ENCODE peak calls at places on chromosomes 6 and 20, in six cellular contexts. X, Q, G, S, Y and E are unnamed samples.
A peak's percentile ranks its signal among the peaks of the same experiment; 100 is the strongest.

GRCh38 chr6:84976516-84977420 is 212.4 kb upstream of the TBX18 start:
- DNase-seq in Q (no peak), S (no peak), G (no peak), X (no peak), Y (peak; percentile 41), E (no peak)

GRCh38 chr20:3080939-3081388 is 3.6 kb downstream of the AVP start:
- DNase-seq in S (no peak), Y (peak; percentile 75), Q (no peak), X (no peak), G (no peak), E (peak; percentile 57)

GRCh38 chr20:6944292-6944691 is 176.8 kb downstream of the BMP2 start:
- DNase-seq in Q (no peak), Y (no peak), X (no peak), G (no peak), S (no peak), E (no peak)

GRCh38 chr6:160000280-160000704 is 31.4 kb downstream of the IGF2R start:
- DNase-seq in G (no peak), Y (no peak), X (no peak), S (no peak), Q (no peak), E (no peak)

GRCh38 chr6:93592417-93592816 is 173.1 kb upstream of the EPHA7 start:
- DNase-seq in Y (no peak), G (no peak), Q (no peak), X (no peak), S (no peak), E (no peak)

GRCh38 chr6:106979435-106979884 is 4.9 kb upstream of the CD24 start:
- DNase-seq in Y (peak; percentile 88), S (peak; percentile 96), Q (peak; percentile 24), X (peak; percentile 94), G (peak; percentile 97), E (peak; percentile 79)

GRCh38 chr20:63863021-63863797 is 1.9 kb upstream of the TPD52L2 start:
- DNase-seq in Q (no peak), S (no peak), Y (no peak), X (no peak), G (no peak), E (no peak)

GRCh38 chr20:53693265-53693871 is 99.7 kb upstream of the ZNF217 start:
- DNase-seq in X (no peak), G (no peak), S (no peak), Y (no peak), Q (no peak), E (no peak)

GRCh38 chr6:18276610-18277009 is 12.3 kb upstream of the DEK start:
- DNase-seq in X (no peak), S (no peak), G (no peak), Y (no peak), Q (no peak), E (no peak)

GRCh38 chr6:136923954-136924291 is 1.8 kb downstream of the SLC35D3 start:
- DNase-seq in Q (no peak), X (no peak), Y (no peak), G (no peak), S (no peak), E (no peak)
- H3K27me3 ChIP-seq in Q (peaks cover 16% of the 10 kb centered on the region), X (peaks cover 55% of the 10 kb centered on the region), Y (peaks cover 73% of the 10 kb centered on the region), G (no peaks in the 10 kb centered on the region), S (peaks cover 57% of the 10 kb centered on the region), E (peaks cover 54% of the 10 kb centered on the region)

GRCh38 chr6:5152417-5152816 is 67.3 kb downstream of the PPP1R3G start:
- DNase-seq in X (no peak), S (no peak), G (no peak), Q (no peak), Y (no peak), E (no peak)

GRCh38 chr6:5151955-5152401 is 66.8 kb downstream of the PPP1R3G start:
- DNase-seq in Y (peak; percentile 54), Q (no peak), G (no peak), X (no peak), S (no peak), E (no peak)

GRCh38 chr6:5150676-5151075 is 65.5 kb downstream of the PPP1R3G start:
- DNase-seq in Y (no peak), Q (no peak), S (no peak), G (no peak), X (no peak), E (no peak)

GRCh38 chr6:5149891-5150290 is 64.8 kb downstream of the PPP1R3G start:
- DNase-seq in X (no peak), Y (no peak), G (no peak), S (no peak), Q (no peak), E (no peak)

GRCh38 chr6:5151295-5151954 is 66.3 kb downstream of the PPP1R3G start:
- DNase-seq in G (no peak), S (no peak), Y (no peak), X (no peak), Q (no peak), E (no peak)
- H3K4me3 ChIP-seq in G (no peak overlapping the region), S (no peak overlapping the region), Y (no peak overlapping the region), X (no peak overlapping the region), Q (no peak overlapping the region), E (no peak overlapping the region)

GRCh38 chr6:10422282-10423034 is 7.6 kb upstream of the TFAP2A start:
- DNase-seq in Q (no peak), Y (no peak), S (no peak), X (no peak), G (no peak), E (no peak)

GRCh38 chr6:10420546-10421507 is 6.0 kb upstream of the TFAP2A start:
- DNase-seq in Y (no peak), X (no peak), S (no peak), Q (no peak), G (no peak), E (no peak)

GRCh38 chr6:10424005-10424404 is 9.1 kb upstream of the TFAP2A start:
- DNase-seq in S (no peak), X (no peak), Q (no peak), G (no peak), Y (no peak), E (no peak)

GRCh38 chr6:10419749-10420545 is 5.1 kb upstream of the TFAP2A start:
- DNase-seq in G (no peak), Q (no peak), X (no peak), Y (no peak), S (no peak), E (no peak)

DNA sequence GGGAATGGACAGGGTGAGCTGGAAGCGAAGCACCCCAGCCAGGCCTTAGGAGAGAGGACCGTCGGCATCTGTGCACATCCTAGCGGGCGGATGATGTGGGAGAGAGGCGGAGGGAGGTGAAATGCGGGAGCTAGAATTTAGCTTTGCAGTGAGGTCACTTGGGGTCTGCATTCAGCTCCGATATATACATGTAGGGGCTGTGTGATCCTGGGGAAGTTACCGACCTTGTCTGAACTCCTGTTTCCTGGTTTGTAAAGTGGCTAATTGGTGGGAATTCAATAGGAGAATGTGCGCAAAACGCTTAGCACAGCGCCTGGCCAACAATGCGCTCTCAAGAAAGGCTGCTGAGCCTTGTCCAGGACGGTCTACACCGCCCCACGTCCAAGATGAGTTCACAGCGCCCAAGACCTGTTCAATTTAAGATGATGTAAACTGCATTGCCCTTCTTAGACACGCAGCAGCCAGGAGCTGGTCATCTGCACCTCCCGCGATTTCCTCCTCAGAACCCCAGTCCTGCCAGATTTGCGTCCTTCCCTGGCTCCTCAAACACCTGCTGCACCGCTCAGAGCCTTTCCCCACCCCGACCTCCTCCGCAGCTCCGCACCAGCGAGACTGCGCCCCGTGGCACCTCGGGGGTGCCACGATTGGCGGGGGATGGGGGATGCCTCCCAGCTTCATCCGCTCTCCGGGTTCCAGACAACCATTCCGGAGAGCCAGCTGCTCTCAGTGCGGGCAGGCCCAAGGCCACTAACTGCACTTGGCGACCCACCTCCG is 6.8 kb upstream of the TFAP2A start:
- DNase-seq in Y (no peak), Q (no peak), G (no peak), X (no peak), S (no peak), E (no peak)
- H3K27me3 ChIP-seq in Y (peaks cover 100% of the 10 kb centered on the region), Q (peaks cover 21% of the 10 kb centered on the region), G (no peaks in the 10 kb centered on the region), X (peaks cover 100% of the 10 kb centered on the region), S (peaks cover 100% of the 10 kb centered on the region), E (peaks cover 99% of the 10 kb centered on the region)

DNA sequence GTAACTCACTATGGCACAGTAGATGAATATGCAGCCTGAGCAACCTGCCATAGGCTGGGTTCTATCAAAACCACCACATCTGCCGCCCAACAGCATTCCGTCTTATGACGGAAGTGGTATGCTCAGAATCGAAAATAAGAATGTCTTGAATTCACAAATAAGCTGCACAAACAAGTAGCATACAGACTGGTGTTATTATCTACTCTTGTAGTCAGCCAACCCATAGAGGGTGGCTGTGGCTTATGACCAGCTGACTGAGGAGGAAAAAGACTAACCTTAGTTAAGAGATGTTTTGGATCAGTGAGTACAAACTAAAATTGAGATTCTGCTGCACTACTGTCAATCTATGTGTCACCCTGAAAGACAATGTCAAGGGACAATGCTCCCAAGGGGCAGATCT is 1255.1 kb upstream of the EYS start:
- DNase-seq in S (no peak), Q (no peak), Y (no peak), X (no peak), G (no peak), E (no peak)
- H3K4me3 ChIP-seq in S (no peak overlapping the region), Q (no peak overlapping the region), Y (no peak overlapping the region), X (no peak overlapping the region), G (no peak overlapping the region), E (no peak overlapping the region)